ENCODE peak calls at places on chromosomes 11 and 22, in eight cellular contexts. O is ELR; D is activated T-helper 1 cell treated with anti-CD3 and anti-CD28 coated beads, Interleukin-12 subunit alpha, Interleukin-12 subunit beta, Interleukin-2, Interleukin-4 antibody, amounts not matched to agents 30 ng/mL and 10 ng/mL and 1 ng/mL, durations not matched to agents 14 hours and 24 hours and 36 hours; A is fibroblast of the aortic adventitia; R is midbrain; Y is HCT116; L is naive thymus-derived CD4-positive, alpha-beta T cell; K is NCI-H510A. S is an unnamed sample.

GRCh38 chr11:126547161-126547560 is 191.7 kb downstream of the ST3GAL4 start:
- DNase-seq in O (peak), D (no peak), A (peak), R (no peak), Y (no peak), L (no peak), K (no peak), S (no peak)

GRCh38 chr11:1994121-1994520 is 3.5 kb downstream of the H19 start:
- DNase-seq in O (no peak), D (no peak), A (no peak), R (no peak), Y (no peak), L (no peak), K (no peak), S (no peak)

GRCh38 chr11:22666700-22667439 is 459 bp downstream of the GAS2 start:
- DNase-seq in O (no peak), D (no peak), A (peak), R (peak), Y (no peak), L (peak), K (no peak), S (no peak)

GRCh38 chr11:120079750-120080610 is 57.9 kb downstream of the TRIM29 start:
- DNase-seq in O (peak), D (no peak), A (no peak), R (no peak), Y (no peak), L (no peak), K (no peak), S (no peak)

GRCh38 chr11:65861533-65862183 is 1.4 kb downstream of the MUS81 start:
- DNase-seq in O (no peak), D (no peak), A (no peak), R (no peak), Y (no peak), L (no peak), K (no peak), S (no peak)

GRCh38 chr22:37169947-37170688 is 17.9 kb downstream of the C1QTNF6 start:
- DNase-seq in O (no peak), D (no peak), A (no peak), R (no peak), Y (no peak), L (no peak), K (no peak), S (no peak)

GRCh38 chr22:24398409-24398808 is 29.0 kb upstream of the ADORA2A start:
- DNase-seq in O (peak), D (no peak), A (no peak), R (no peak), Y (no peak), L (no peak), K (no peak), S (no peak)

GRCh38 chr11:116596346-116597260 is 176.2 kb downstream of the BUD13 start:
- DNase-seq in O (no peak), D (no peak), A (no peak), R (no peak), Y (no peak), L (no peak), K (no peak), S (no peak)

S was measured in GDM1.